ENCODE peak calls at places on chromosomes 5 and 9, in four cellular contexts. M is AG10803, E is tibial artery, B is stomach. U is an unnamed sample.
A peak's percentile ranks its signal among the peaks of the same experiment; 100 is the strongest.

GRCh38 chr9:8783999-8784398 is 984.4 kb upstream of the DMAC1 start:
- DNase-seq in M (no peak), E (no peak), B (no peak), U (no peak)

GRCh38 chr5:63923914-63924313 is 38.3 kb downstream of the HTR1A start:
- DNase-seq in M (no peak), E (no peak), B (peak; percentile 48), U (no peak)

GRCh38 chr9:13857521-13857920 is 456.4 kb downstream of the NFIB start:
- DNase-seq in M (peak; percentile 14), E (no peak), B (no peak), U (no peak)

GRCh38 chr9:86795047-86795437 is 152.3 kb downstream of the GAS1 start:
- DNase-seq in M (peak; percentile 65), E (no peak), B (no peak), U (no peak)

GRCh38 chr9:93552923-93553322 is 23.5 kb upstream of the PHF2 start:
- DNase-seq in M (no peak), E (no peak), B (no peak), U (no peak)

GRCh38 chr5:6236858-6237481 is 141.4 kb downstream of the MED10 start:
- DNase-seq in M (no peak), E (no peak), B (no peak), U (no peak)

GRCh38 chr9:95229230-95229933 is 88.1 kb downstream of the FANCC start:
- DNase-seq in M (no peak), E (no peak), B (no peak), U (no peak)

GRCh38 chr9:114206221-114206760 is 51.0 kb downstream of the COL27A1 start:
- DNase-seq in M (no peak), E (no peak), B (no peak), U (no peak)

GRCh38 chr9:129581505-129581904 is 39.4 kb downstream of the C9orf50 start:
- DNase-seq in M (no peak), E (no peak), B (no peak), U (no peak)

GRCh38 chr9:131875828-131876485 is 136.1 kb upstream of the RAPGEF1 start:
- DNase-seq in M (peak; percentile 30), E (no peak), B (no peak), U (no peak)

GRCh38 chr5:179343902-179344300 is 1.4 kb downstream of the ADAMTS2 start:
- DNase-seq in M (peak; percentile 57), E (no peak), B (no peak), U (no peak)

GRCh38 chr9:33165263-33166151 is 1.6 kb downstream of the B4GALT1 start:
- DNase-seq in M (peak; percentile 94), E (peak; percentile 83), B (peak; percentile 61), U (peak; percentile 76)

GRCh38 chr9:128125575-128126354 is 1.8 kb downstream of the PTGES2 start:
- DNase-seq in M (no peak), E (no peak), B (no peak), U (peak; percentile 12)

GRCh38 chr5:14195588-14195987 is 52.4 kb downstream of the TRIO start:
- DNase-seq in M (no peak), E (no peak), B (no peak), U (no peak)

GRCh38 chr9:88733651-88734470 is 198.9 kb downstream of the NXNL2 start:
- DNase-seq in M (peak; percentile 86), E (peak; percentile 69), B (no peak), U (no peak)

GRCh38 chr9:13915591-13916301 is 398.2 kb downstream of the NFIB start:
- DNase-seq in M (no peak), E (no peak), B (no peak), U (no peak)

GRCh38 chr5:120927923-120928322 is 463.8 kb downstream of the PRR16 start:
- DNase-seq in M (no peak), E (no peak), B (no peak), U (no peak)

GRCh38 chr9:93116049-93116961 is 17.7 kb downstream of the NINJ1 start:
- DNase-seq in M (peak; percentile 75), E (peak; percentile 83), B (peak; percentile 70), U (peak; percentile 98)

GRCh38 chr5:40716590-40716989 is 36.9 kb downstream of the PTGER4 start:
- DNase-seq in M (no peak), E (no peak), B (no peak), U (no peak)

GRCh38 chr5:40720071-40720470 is 35.7 kb downstream of the TTC33 start:
- DNase-seq in M (no peak), E (no peak), B (no peak), U (no peak)

GRCh38 chr5:40717281-40717680 is 37.6 kb downstream of the PTGER4 start:
- DNase-seq in M (peak; percentile 43), E (no peak), B (no peak), U (no peak)

DNA sequence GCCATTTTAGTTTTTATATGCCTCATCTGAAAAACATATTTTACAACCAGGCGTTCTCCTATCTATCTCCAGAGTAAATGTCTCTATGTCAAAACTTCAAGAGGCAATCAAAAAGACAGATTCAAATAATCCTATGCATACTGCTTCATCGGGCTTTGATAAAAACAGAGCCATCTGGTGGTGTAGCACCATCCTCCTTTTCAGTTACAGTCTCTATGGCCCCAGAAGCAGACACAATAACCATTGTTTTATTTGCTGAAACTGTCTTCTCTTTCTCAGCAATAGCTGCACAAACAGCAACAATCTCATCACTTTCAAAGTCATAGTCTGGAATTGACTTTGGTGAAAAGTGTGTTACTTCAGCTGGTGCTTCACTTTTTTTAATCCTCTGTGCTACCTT is 36.3 kb downstream of the PTGER4 start:
- DNase-seq in M (no peak), E (no peak), B (no peak), U (no peak)
- TF ChIP-seq CTCF in M (peak; percentile 20), E (no peak), B (no peak), U (no peak)

DNA sequence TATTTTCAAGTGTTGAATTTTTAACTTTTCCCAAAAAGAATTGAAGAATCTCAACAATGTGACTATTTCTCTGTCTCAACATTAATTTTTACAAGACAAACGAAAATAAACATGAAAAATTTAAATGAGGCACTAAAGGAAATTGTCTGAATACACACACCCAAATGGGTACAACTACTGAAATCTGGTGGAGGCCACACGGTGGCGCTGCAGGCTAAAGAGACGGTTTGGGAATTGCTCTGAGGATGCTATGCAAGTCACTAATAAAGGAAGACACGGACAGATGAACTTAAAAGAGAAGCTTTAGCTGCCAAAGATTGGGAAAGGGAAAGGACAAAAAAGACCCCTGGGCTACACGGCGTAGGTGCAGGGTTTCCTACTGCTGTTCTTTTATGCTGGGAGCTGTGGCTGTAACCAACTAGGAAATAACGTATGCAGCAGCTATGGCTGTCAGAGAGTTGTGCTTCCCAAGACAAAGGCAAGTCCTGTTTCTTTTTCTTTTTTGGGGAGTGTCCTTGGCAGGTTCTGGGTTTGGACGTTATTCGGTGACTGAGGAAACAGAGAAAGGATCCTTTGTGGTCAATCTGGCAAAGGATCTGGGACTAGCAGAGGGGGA is at the start of gene PCDHB10:
- DNase-seq in M (peak; percentile 8), E (no peak), B (no peak), U (no peak)
- TF ChIP-seq CTCF in M (peak; percentile 46), E (no peak), B (no peak), U (no peak)

DNA sequence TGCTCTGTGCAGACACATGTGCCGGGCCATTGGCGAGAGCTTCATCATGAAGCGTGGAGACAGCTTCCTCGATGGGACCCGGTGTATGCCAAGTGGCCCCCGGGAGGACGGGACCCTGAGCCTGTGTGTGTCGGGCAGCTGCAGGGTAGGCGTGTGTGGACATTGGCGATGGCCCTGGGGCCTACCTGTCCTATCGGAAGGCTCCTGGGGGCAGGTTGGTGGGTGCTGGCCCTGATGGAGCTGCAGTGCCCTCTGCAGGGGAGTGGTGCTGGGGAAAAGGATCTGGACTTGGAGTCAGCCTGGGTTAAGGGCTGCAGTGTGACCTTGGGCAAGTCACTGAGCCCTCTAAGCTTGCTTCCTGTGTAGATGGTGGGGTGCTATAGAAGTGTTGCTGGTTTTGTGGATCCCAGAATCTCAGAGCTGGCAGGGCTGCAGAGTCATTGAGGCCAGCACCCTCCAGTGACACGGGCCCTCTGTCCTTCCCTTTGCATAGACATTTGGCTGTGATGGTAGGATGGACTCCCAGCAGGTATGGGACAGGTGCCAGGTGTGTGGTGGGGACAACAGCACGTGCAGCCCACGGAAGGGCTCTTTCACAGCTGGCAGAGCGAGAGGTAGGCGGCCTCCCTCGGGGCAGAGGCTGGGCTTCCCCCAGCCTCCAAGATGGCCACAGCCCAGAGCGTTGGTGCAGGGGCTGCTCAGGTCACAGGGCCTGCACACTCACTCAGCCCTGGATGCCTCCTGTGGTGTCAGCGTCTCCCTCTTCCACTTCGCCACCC is 15.8 kb downstream of the ADAMTS13 start:
- DNase-seq in M (no peak), E (no peak), B (no peak), U (no peak)
- TF ChIP-seq CTCF in M (no peak), E (no peak), B (no peak), U (no peak)

GRCh38 chr5:80654391-80655230 is at the start of the genes DHFR and MSH3:
- DNase-seq in M (peak; percentile 87), E (peak; percentile 84), B (peak; percentile 89), U (peak; percentile 81)
- TF ChIP-seq CTCF in M (no peak), E (peak; percentile 16), B (no peak), U (no peak)

GRCh38 chr5:138463335-138464017 is 1.8 kb upstream of the EGR1 start:
- DNase-seq in M (peak; percentile 46), E (no peak), B (no peak), U (no peak)
- TF ChIP-seq CTCF in M (peak; percentile 47), E (no peak), B (no peak), U (no peak)

GRCh38 chr5:159641371-159642039 is 274.8 kb upstream of the ADRA1B start:
- DNase-seq in M (no peak), E (no peak), B (no peak), U (no peak)
- TF ChIP-seq CTCF in M (no peak), E (no peak), B (no peak), U (no peak)

GRCh38 chr9:80885894-80886293 is 803.5 kb downstream of the TLE1 start:
- DNase-seq in M (no peak), E (no peak), B (no peak), U (no peak)
- TF ChIP-seq CTCF in M (peak; percentile 3), E (no peak), B (no peak), U (no peak)